ENCODE peak calls at places on chromosomes 7 and 10, in six cellular contexts. F is CD8-positive, alpha-beta memory T cell; I is RCC 7860; C is sciatic nerve; N is renal cortical epithelial cell; P is suprapubic skin. X is an unnamed sample.

GRCh38 chr10:8130973-8131911 is 76.8 kb downstream of the GATA3 start:
- DNase-seq in F (no peak), I (peak), C (no peak), N (peak), P (no peak), X (no peak)

GRCh38 chr7:98420966-98421612 is 20.2 kb upstream of the BAIAP2L1 start:
- DNase-seq in F (peak), I (peak), C (peak), N (peak), P (no peak), X (no peak)

GRCh38 chr7:101667959-101668358 is 38.9 kb upstream of the MYL10 start:
- DNase-seq in F (no peak), I (no peak), C (no peak), N (no peak), P (no peak), X (no peak)

GRCh38 chr7:116630932-116631449 is 41.0 kb upstream of the MET start:
- DNase-seq in F (no peak), I (peak), C (no peak), N (peak), P (peak), X (peak)

GRCh38 chr7:139294241-139294640 is 46.9 kb upstream of the FMC1 start:
- DNase-seq in F (no peak), I (no peak), C (no peak), N (no peak), P (no peak), X (no peak)

GRCh38 chr7:35331730-35332678 is 78.1 kb upstream of the TBX20 start:
- DNase-seq in F (no peak), I (no peak), C (no peak), N (no peak), P (no peak), X (no peak)

GRCh38 chr10:110437351-110437605 is 60.4 kb upstream of the DUSP5 start:
- DNase-seq in F (no peak), I (no peak), C (no peak), N (no peak), P (peak), X (no peak)

GRCh38 chr7:101608772-101609713 is 20.1 kb downstream of the MYL10 start:
- DNase-seq in F (no peak), I (no peak), C (no peak), N (peak), P (no peak), X (no peak)

GRCh38 chr10:73262105-73262730 is 9.8 kb upstream of the MRPS16 start:
- DNase-seq in F (no peak), I (peak), C (no peak), N (peak), P (no peak), X (no peak)